ENCODE peak calls at places on chromosomes 11 and 22, in six cellular contexts. W, R, M, J, Z and V are unnamed samples.

GRCh38 chr11:1507381-1508140 is 21.0 kb upstream of the MOB2 start:
- DNase-seq in W (no peak), R (peak; percentile 43), M (no peak), J (no peak), Z (no peak), V (no peak)

GRCh38 chr11:114596175-114596919 is 761 bp upstream of the NXPE4 start:
- DNase-seq in W (no peak), R (no peak), M (no peak), J (no peak), Z (no peak), V (no peak)

GRCh38 chr11:6319001-6319878 is 1.1 kb downstream of the CAVIN3 start:
- DNase-seq in W (no peak), R (peak; percentile 65), M (peak; percentile 63), J (no peak), Z (no peak), V (no peak)

GRCh38 chr11:65311197-65311631 is 3.5 kb upstream of the CDC42EP2 start:
- DNase-seq in W (no peak), R (peak; percentile 77), M (no peak), J (no peak), Z (no peak), V (no peak)

GRCh38 chr11:78313898-78314297 is 103.7 kb downstream of the GAB2 start:
- DNase-seq in W (no peak), R (no peak), M (no peak), J (no peak), Z (no peak), V (no peak)

GRCh38 chr22:45318558-45319318 is 9.0 kb downstream of the FAM118A start:
- DNase-seq in W (no peak), R (no peak), M (no peak), J (no peak), Z (peak; percentile 75), V (no peak)

GRCh38 chr11:32231909-32232493 is 141.1 kb downstream of the RCN1 start:
- DNase-seq in W (no peak), R (no peak), M (no peak), J (no peak), Z (no peak), V (peak; percentile 70)

GRCh38 chr11:33387996-33388395 is 130.8 kb downstream of the HIPK3 start:
- DNase-seq in W (no peak), R (no peak), M (no peak), J (no peak), Z (no peak), V (peak; percentile 48)

GRCh38 chr11:3617990-3618389 is 23.8 kb downstream of the ART5 start:
- DNase-seq in W (no peak), R (no peak), M (no peak), J (no peak), Z (no peak), V (peak; percentile 34)

GRCh38 chr11:128734439-128735224 is 40.8 kb downstream of the FLI1 start:
- DNase-seq in W (no peak), R (peak; percentile 78), M (no peak), J (no peak), Z (no peak), V (no peak)

GRCh38 chr11:132101861-132102260 is 731.4 kb downstream of the NTM start:
- DNase-seq in W (no peak), R (no peak), M (peak; percentile 44), J (no peak), Z (no peak), V (no peak)

GRCh38 chr11:47186076-47186936 is at the start of gene PACSIN3:
- DNase-seq in W (no peak), R (peak; percentile 70), M (no peak), J (no peak), Z (no peak), V (peak; percentile 59)

GRCh38 chr11:116851631-116852030 is 14.2 kb upstream of the APOA1 start:
- DNase-seq in W (no peak), R (peak; percentile 65), M (no peak), J (no peak), Z (peak; percentile 66), V (no peak)

GRCh38 chr22:38733329-38734202 is 22.2 kb downstream of the SUN2 start:
- DNase-seq in W (no peak), R (no peak), M (no peak), J (no peak), Z (peak; percentile 60), V (peak; percentile 71)

GRCh38 chr11:83545494-83545893 is 259.3 kb upstream of the CCDC90B start:
- DNase-seq in W (no peak), R (no peak), M (no peak), J (no peak), Z (no peak), V (no peak)

GRCh38 chr11:65911682-65912568 is 6.9 kb downstream of the C11orf68 start:
- DNase-seq in W (no peak), R (no peak), M (no peak), J (no peak), Z (no peak), V (peak; percentile 40)

GRCh38 chr11:112485280-112485679 is 224.6 kb upstream of the PLET1 start:
- DNase-seq in W (no peak), R (no peak), M (no peak), J (no peak), Z (no peak), V (peak; percentile 47)

GRCh38 chr11:76657139-76657823 is 13.3 kb downstream of the LRRC32 start:
- DNase-seq in W (no peak), R (peak; percentile 21), M (no peak), J (no peak), Z (no peak), V (no peak)

GRCh38 chr22:42066937-42067336 is 3.7 kb downstream of the NAGA start:
- DNase-seq in W (no peak), R (no peak), M (no peak), J (no peak), Z (no peak), V (no peak)

GRCh38 chr11:116842117-116842516 is 4.7 kb upstream of the APOA1 start:
- DNase-seq in W (no peak), R (no peak), M (no peak), J (no peak), Z (no peak), V (no peak)

GRCh38 chr11:94781822-94782221 is 13.7 kb downstream of the AMOTL1 start:
- DNase-seq in W (no peak), R (no peak), M (no peak), J (no peak), Z (no peak), V (no peak)

GRCh38 chr11:34668583-34669053 is 47.7 kb downstream of the EHF start:
- DNase-seq in W (no peak), R (no peak), M (no peak), J (no peak), Z (no peak), V (no peak)

GRCh38 chr11:119673389-119674336 is 55.3 kb downstream of the NECTIN1 start:
- DNase-seq in W (no peak), R (no peak), M (no peak), J (no peak), Z (no peak), V (peak; percentile 58)

GRCh38 chr22:45101828-45102227 is 61.9 kb upstream of the NUP50 start:
- DNase-seq in W (no peak), R (peak; percentile 55), M (no peak), J (no peak), Z (peak; percentile 4), V (peak; percentile 89)